ENCODE peak calls at places on chromosomes 3 and 15, in five cellular contexts. K is fibroblast of lung; S is MCF 10A; D is pons; M is activated CD4-positive, alpha-beta T cell treated with anti-CD3 and anti-CD28 coated beads, Interleukin-2, amount 50 U/mL, for 48 hours. Y is an unnamed sample.

GRCh38 chr3:195153653-195154052 is 117.3 kb downstream of the XXYLT1 start:
- DNase-seq in S (no peak), K (peak), M (no peak), D (no peak), Y (no peak)

GRCh38 chr3:81651139-81651538 is 110.3 kb downstream of the GBE1 start:
- DNase-seq in S (no peak), D (no peak), M (no peak), K (no peak), Y (no peak)

GRCh38 chr3:176579741-176580185 is 617.5 kb downstream of the TBL1XR1 start:
- DNase-seq in D (no peak), K (peak), S (no peak), M (no peak), Y (no peak)

GRCh38 chr3:123229145-123229544 is 27.4 kb downstream of the SEC22A start:
- DNase-seq in K (peak), M (no peak), S (peak), D (no peak), Y (no peak)

GRCh38 chr3:195802795-195803194 is 8.9 kb downstream of the MUC4 start:
- DNase-seq in S (no peak), K (no peak), M (no peak), D (no peak), Y (no peak)

GRCh38 chr15:27845535-27846369 is 253.4 kb downstream of the OCA2 start:
- DNase-seq in K (no peak), S (no peak), M (no peak), D (no peak), Y (no peak)

GRCh38 chr3:156400062-156400461 is 154.9 kb downstream of the SSR3 start:
- DNase-seq in D (no peak), M (no peak), K (no peak), S (no peak), Y (no peak)

GRCh38 chr3:124386006-124386405 is 344.2 kb upstream of the UMPS start:
- DNase-seq in S (no peak), K (no peak), D (no peak), M (no peak), Y (no peak)

GRCh38 chr15:92810418-92811138 is 89.5 kb upstream of the CHD2 start:
- DNase-seq in M (peak), S (peak), K (peak), D (peak), Y (no peak)

GRCh38 chr3:112759210-112759609 is 87.5 kb downstream of the CD200R1L start:
- DNase-seq in D (no peak), S (no peak), M (no peak), K (no peak), Y (no peak)

GRCh38 chr15:45203182-45203581 is 15.4 kb upstream of the SHF start:
- DNase-seq in S (no peak), K (no peak), D (no peak), M (no peak), Y (no peak)

GRCh38 chr3:57980416-57980815 is 27.8 kb upstream of the FLNB start:
- DNase-seq in K (no peak), D (no peak), S (no peak), M (no peak), Y (no peak)

GRCh38 chr3:159082514-159082913 is 280.7 kb downstream of the MFSD1 start:
- DNase-seq in M (no peak), K (no peak), D (no peak), S (no peak), Y (no peak)

GRCh38 chr3:115659253-115659652 is 35.9 kb downstream of the GAP43 start:
- DNase-seq in K (peak), S (no peak), M (no peak), D (peak), Y (no peak)

GRCh38 chr3:105793040-105793439 is 75.8 kb downstream of the CBLB start:
- DNase-seq in S (no peak), D (no peak), K (no peak), M (no peak), Y (no peak)

GRCh38 chr3:46266598-46266997 is 24.3 kb downstream of the CCR3 start:
- DNase-seq in S (peak), M (no peak), D (no peak), K (no peak), Y (no peak)

GRCh38 chr15:64006642-64007041 is 39.6 kb downstream of the DAPK2 start:
- DNase-seq in K (no peak), D (no peak), M (no peak), S (peak), Y (no peak)

GRCh38 chr3:155605571-155605970 is 139.3 kb downstream of the PLCH1 start:
- DNase-seq in M (no peak), S (no peak), K (no peak), D (no peak), Y (no peak)

Y was measured in cortex of kidney.